ENCODE peak calls at places on chromosomes 12 and 14, in six cellular contexts. One of them, this sample, is unnamed.

GRCh38 chr12:120115692-120116442 is 686 bp downstream of the RAB35 start:
- DNase-seq in HTR-8/SVneo: peak
- DNase-seq in GM23338: peak
- DNase-seq in Kasumi-1: peak
- DNase-seq in cardiac muscle cell: peak
- DNase-seq in Daoy: peak
- DNase-seq in this sample: peak

GRCh38 chr12:55068416-55069010 is 48.7 kb downstream of the NEUROD4 start:
- DNase-seq in HTR-8/SVneo: peak
- DNase-seq in GM23338: peak
- DNase-seq in Kasumi-1: peak
- DNase-seq in cardiac muscle cell: peak
- DNase-seq in Daoy: peak
- DNase-seq in this sample: peak

GRCh38 chr14:94292872-94293577 is at the start of gene SERPINA10:
- DNase-seq in HTR-8/SVneo: no peak
- DNase-seq in GM23338: no peak
- DNase-seq in Kasumi-1: no peak
- DNase-seq in cardiac muscle cell: no peak
- DNase-seq in Daoy: no peak
- DNase-seq in this sample: no peak

GRCh38 chr14:75184447-75184846 is 8.0 kb upstream of the TMED10 start:
- DNase-seq in HTR-8/SVneo: no peak
- DNase-seq in GM23338: no peak
- DNase-seq in Kasumi-1: peak
- DNase-seq in cardiac muscle cell: no peak
- DNase-seq in Daoy: no peak
- DNase-seq in this sample: no peak

GRCh38 chr12:16349132-16349463 is 1.7 kb downstream of the MGST1 start:
- DNase-seq in HTR-8/SVneo: no peak
- DNase-seq in GM23338: peak
- DNase-seq in Kasumi-1: peak
- DNase-seq in cardiac muscle cell: peak
- DNase-seq in Daoy: peak
- DNase-seq in this sample: no peak

GRCh38 chr14:55120466-55121144 is 8.4 kb upstream of the LGALS3 start:
- DNase-seq in HTR-8/SVneo: no peak
- DNase-seq in GM23338: no peak
- DNase-seq in Kasumi-1: no peak
- DNase-seq in cardiac muscle cell: peak
- DNase-seq in Daoy: no peak
- DNase-seq in this sample: no peak

GRCh38 chr12:52052471-52053186 is 1.4 kb downstream of the NR4A1 start:
- DNase-seq in HTR-8/SVneo: no peak
- DNase-seq in GM23338: peak
- DNase-seq in Kasumi-1: no peak
- DNase-seq in cardiac muscle cell: peak
- DNase-seq in Daoy: no peak
- DNase-seq in this sample: no peak

GRCh38 chr14:71472281-71472960 is 459.8 kb upstream of the RGS6 start:
- DNase-seq in HTR-8/SVneo: no peak
- DNase-seq in GM23338: no peak
- DNase-seq in Kasumi-1: no peak
- DNase-seq in cardiac muscle cell: peak
- DNase-seq in Daoy: no peak
- DNase-seq in this sample: no peak

GRCh38 chr12:4900327-4900726 is 9.4 kb upstream of the KCNA1 start:
- DNase-seq in HTR-8/SVneo: no peak
- DNase-seq in GM23338: no peak
- DNase-seq in Kasumi-1: no peak
- DNase-seq in cardiac muscle cell: peak
- DNase-seq in Daoy: peak
- DNase-seq in this sample: no peak

GRCh38 chr14:76776306-76777251 is 15.3 kb downstream of the VASH1 start:
- DNase-seq in HTR-8/SVneo: no peak
- DNase-seq in GM23338: no peak
- DNase-seq in Kasumi-1: peak
- DNase-seq in cardiac muscle cell: no peak
- DNase-seq in Daoy: no peak
- DNase-seq in this sample: no peak

GRCh38 chr14:23127861-23128260 is 8.8 kb upstream of the CEBPE start:
- DNase-seq in HTR-8/SVneo: no peak
- DNase-seq in GM23338: no peak
- DNase-seq in Kasumi-1: no peak
- DNase-seq in cardiac muscle cell: no peak
- DNase-seq in Daoy: no peak
- DNase-seq in this sample: no peak

GRCh38 chr14:24339284-24340151 is at the start of gene RIPK3:
- DNase-seq in HTR-8/SVneo: no peak
- DNase-seq in GM23338: peak
- DNase-seq in Kasumi-1: peak
- DNase-seq in cardiac muscle cell: no peak
- DNase-seq in Daoy: no peak
- DNase-seq in this sample: no peak

GRCh38 chr12:23944067-23944466 is 5.4 kb downstream of the SOX5 start:
- DNase-seq in HTR-8/SVneo: no peak
- DNase-seq in GM23338: peak
- DNase-seq in Kasumi-1: no peak
- DNase-seq in cardiac muscle cell: no peak
- DNase-seq in Daoy: no peak
- DNase-seq in this sample: no peak

GRCh38 chr14:21106191-21106505 is 5.3 kb downstream of the TMEM253 start:
- DNase-seq in HTR-8/SVneo: no peak
- DNase-seq in GM23338: no peak
- DNase-seq in Kasumi-1: no peak
- DNase-seq in cardiac muscle cell: peak
- DNase-seq in Daoy: no peak
- DNase-seq in this sample: no peak

GRCh38 chr12:6167327-6168280 is 32.6 kb upstream of the CD9 start:
- DNase-seq in HTR-8/SVneo: peak
- DNase-seq in GM23338: no peak
- DNase-seq in Kasumi-1: peak
- DNase-seq in cardiac muscle cell: peak
- DNase-seq in Daoy: peak
- DNase-seq in this sample: no peak

GRCh38 chr12:6434205-6435180 is 10.3 kb upstream of the CD27 start:
- DNase-seq in HTR-8/SVneo: no peak
- DNase-seq in GM23338: no peak
- DNase-seq in Kasumi-1: no peak
- DNase-seq in cardiac muscle cell: no peak
- DNase-seq in Daoy: no peak
- DNase-seq in this sample: no peak

GRCh38 chr14:75968461-75968860 is 13.3 kb downstream of the TGFB3 start:
- DNase-seq in HTR-8/SVneo: no peak
- DNase-seq in GM23338: no peak
- DNase-seq in Kasumi-1: no peak
- DNase-seq in cardiac muscle cell: peak
- DNase-seq in Daoy: no peak
- DNase-seq in this sample: no peak

GRCh38 chr12:34393086-34393820 is 371.0 kb downstream of the ALG10 start:
- DNase-seq in HTR-8/SVneo: no peak
- DNase-seq in GM23338: no peak
- DNase-seq in Kasumi-1: no peak
- DNase-seq in cardiac muscle cell: no peak
- DNase-seq in Daoy: peak
- DNase-seq in this sample: no peak

GRCh38 chr12:121798807-121799174 is 5.0 kb upstream of the SETD1B start:
- DNase-seq in HTR-8/SVneo: no peak
- DNase-seq in GM23338: no peak
- DNase-seq in Kasumi-1: no peak
- DNase-seq in cardiac muscle cell: no peak
- DNase-seq in Daoy: no peak
- DNase-seq in this sample: no peak

GRCh38 chr12:16568873-16569272 is 37.1 kb downstream of the LMO3 start:
- DNase-seq in HTR-8/SVneo: no peak
- DNase-seq in GM23338: no peak
- DNase-seq in Kasumi-1: no peak
- DNase-seq in cardiac muscle cell: peak
- DNase-seq in Daoy: no peak
- DNase-seq in this sample: no peak

GRCh38 chr14:66070542-66071319 is 415.4 kb upstream of the CCDC196 start:
- DNase-seq in HTR-8/SVneo: peak
- DNase-seq in GM23338: peak
- DNase-seq in Kasumi-1: peak
- DNase-seq in cardiac muscle cell: peak
- DNase-seq in Daoy: peak
- DNase-seq in this sample: peak

GRCh38 chr14:103576371-103577024 is 13.7 kb downstream of the COA8 start:
- DNase-seq in HTR-8/SVneo: no peak
- DNase-seq in GM23338: peak
- DNase-seq in Kasumi-1: no peak
- DNase-seq in cardiac muscle cell: peak
- DNase-seq in Daoy: peak
- DNase-seq in this sample: peak

GRCh38 chr12:44367916-44368315 is 508.2 kb downstream of the NELL2 start:
- DNase-seq in HTR-8/SVneo: no peak
- DNase-seq in GM23338: no peak
- DNase-seq in Kasumi-1: no peak
- DNase-seq in cardiac muscle cell: no peak
- DNase-seq in Daoy: no peak
- DNase-seq in this sample: no peak

GRCh38 chr14:40188006-40188405 is 755.8 kb upstream of the FBXO33 start:
- DNase-seq in HTR-8/SVneo: no peak
- DNase-seq in GM23338: no peak
- DNase-seq in Kasumi-1: no peak
- DNase-seq in cardiac muscle cell: no peak
- DNase-seq in Daoy: peak
- DNase-seq in this sample: no peak

GRCh38 chr14:72739446-72740405 is 154.2 kb downstream of the DPF3 start:
- DNase-seq in HTR-8/SVneo: no peak
- DNase-seq in GM23338: no peak
- DNase-seq in Kasumi-1: no peak
- DNase-seq in cardiac muscle cell: no peak
- DNase-seq in Daoy: no peak
- DNase-seq in this sample: no peak

GRCh38 chr12:20483776-20484175 is 115.4 kb downstream of the PDE3A start:
- DNase-seq in HTR-8/SVneo: no peak
- DNase-seq in GM23338: no peak
- DNase-seq in Kasumi-1: no peak
- DNase-seq in cardiac muscle cell: peak
- DNase-seq in Daoy: no peak
- DNase-seq in this sample: no peak

GRCh38 chr14:82528011-82528410 is 994.4 kb upstream of the SEL1L start:
- DNase-seq in HTR-8/SVneo: no peak
- DNase-seq in GM23338: no peak
- DNase-seq in Kasumi-1: no peak
- DNase-seq in cardiac muscle cell: no peak
- DNase-seq in Daoy: no peak
- DNase-seq in this sample: no peak

GRCh38 chr12:6459004-6459337 is 7.1 kb downstream of the TAPBPL start:
- DNase-seq in HTR-8/SVneo: no peak
- DNase-seq in GM23338: no peak
- DNase-seq in Kasumi-1: no peak
- DNase-seq in cardiac muscle cell: no peak
- DNase-seq in Daoy: no peak
- DNase-seq in this sample: no peak

GRCh38 chr12:89610366-89610765 is 84.5 kb upstream of the POC1B start:
- DNase-seq in HTR-8/SVneo: no peak
- DNase-seq in GM23338: no peak
- DNase-seq in Kasumi-1: no peak
- DNase-seq in cardiac muscle cell: peak
- DNase-seq in Daoy: no peak
- DNase-seq in this sample: no peak

GRCh38 chr14:30779210-30779609 is 95.1 kb upstream of the COCH start:
- DNase-seq in HTR-8/SVneo: no peak
- DNase-seq in GM23338: no peak
- DNase-seq in Kasumi-1: no peak
- DNase-seq in cardiac muscle cell: no peak
- DNase-seq in Daoy: no peak
- DNase-seq in this sample: no peak

GRCh38 chr12:23631991-23632390 is 317.5 kb downstream of the SOX5 start:
- DNase-seq in HTR-8/SVneo: no peak
- DNase-seq in GM23338: no peak
- DNase-seq in Kasumi-1: no peak
- DNase-seq in cardiac muscle cell: no peak
- DNase-seq in Daoy: no peak
- DNase-seq in this sample: no peak

GRCh38 chr14:50230601-50231474 is 540 bp downstream of the SOS2 start:
- DNase-seq in HTR-8/SVneo: peak
- DNase-seq in GM23338: peak
- DNase-seq in Kasumi-1: peak
- DNase-seq in cardiac muscle cell: peak
- DNase-seq in Daoy: peak
- DNase-seq in this sample: peak

This sample was measured in endothelial cell.